ENCODE peak calls at places on chromosomes 11 and 22, in six cellular contexts. U, Y, P, F, B and S are unnamed samples.

GRCh38 chr22:23063539-23064380 is 6.6 kb upstream of the GNAZ start:
- DNase-seq in P (no peak), U (no peak), B (no peak), F (no peak), Y (no peak), S (no peak)

GRCh38 chr22:46057206-46057605 is 80.2 kb upstream of the WNT7B start:
- DNase-seq in B (no peak), P (peak; percentile 54), U (no peak), Y (no peak), F (no peak), S (no peak)

GRCh38 chr11:16341853-16342252 is 14.5 kb downstream of the SOX6 start:
- DNase-seq in U (no peak), F (no peak), P (no peak), Y (no peak), B (no peak), S (no peak)

GRCh38 chr11:118135051-118135795 is 17.4 kb downstream of the SCN4B start:
- DNase-seq in F (no peak), U (no peak), P (no peak), B (no peak), Y (no peak), S (no peak)

GRCh38 chr11:6194065-6194581 is 4.9 kb upstream of the OR52W1 start:
- DNase-seq in P (no peak), Y (no peak), B (no peak), F (no peak), U (no peak), S (no peak)

GRCh38 chr11:36326524-36327419 is 30.7 kb downstream of the PRR5L start:
- DNase-seq in Y (no peak), U (no peak), B (no peak), P (no peak), F (no peak), S (no peak)

GRCh38 chr11:34441814-34442213 is 3.1 kb downstream of the CAT start:
- DNase-seq in Y (no peak), F (no peak), P (no peak), U (no peak), B (no peak), S (no peak)

GRCh38 chr11:68371176-68372041 is 59.0 kb downstream of the LRP5 start:
- DNase-seq in U (peak; percentile 95), F (no peak), Y (no peak), B (no peak), P (no peak), S (no peak)

GRCh38 chr22:24588370-24588755 is 4.5 kb downstream of the LRRC75B start:
- DNase-seq in F (no peak), Y (peak; percentile 74), U (no peak), B (no peak), P (no peak), S (no peak)

GRCh38 chr11:65942531-65942930 is 2.7 kb upstream of the TSGA10IP start:
- DNase-seq in Y (no peak), B (no peak), U (no peak), P (no peak), F (no peak), S (no peak)